ENCODE peak calls at places on chromosomes 11 and 22, in nine cellular contexts. One of them, this sample, is unnamed.

GRCh38 chr11:109644158-109644557 is 222.2 kb downstream of the C11orf87 start:
- DNase-seq in stomach: no peak
- DNase-seq in cardiac muscle cell: peak; percentile 47
- DNase-seq in heart left ventricle: peak; percentile 55
- DNase-seq in spleen: no peak
- DNase-seq in left lung: no peak
- DNase-seq in tibial nerve: no peak
- DNase-seq in astrocyte: no peak
- DNase-seq in Peyer's patch: no peak
- DNase-seq in this sample: no peak

GRCh38 chr11:75303544-75304224 is 47.8 kb downstream of the ARRB1 start:
- DNase-seq in spleen: no peak
- DNase-seq in Peyer's patch: no peak
- DNase-seq in left lung: no peak
- DNase-seq in heart left ventricle: no peak
- DNase-seq in astrocyte: no peak
- DNase-seq in stomach: no peak
- DNase-seq in cardiac muscle cell: no peak
- DNase-seq in tibial nerve: no peak
- DNase-seq in this sample: no peak

GRCh38 chr11:67303132-67303988 is at the start of gene SSH3:
- DNase-seq in astrocyte: peak; percentile 33
- DNase-seq in tibial nerve: peak; percentile 75
- DNase-seq in left lung: peak; percentile 86
- DNase-seq in spleen: peak; percentile 94
- DNase-seq in cardiac muscle cell: peak; percentile 66
- DNase-seq in Peyer's patch: peak; percentile 94
- DNase-seq in stomach: peak; percentile 91
- DNase-seq in heart left ventricle: peak; percentile 82
- DNase-seq in this sample: peak; percentile 73

GRCh38 chr11:102253018-102253775 is 64.1 kb upstream of the BIRC3 start:
- DNase-seq in stomach: no peak
- DNase-seq in tibial nerve: no peak
- DNase-seq in astrocyte: no peak
- DNase-seq in left lung: no peak
- DNase-seq in spleen: no peak
- DNase-seq in cardiac muscle cell: no peak
- DNase-seq in Peyer's patch: peak; percentile 63
- DNase-seq in heart left ventricle: no peak
- DNase-seq in this sample: no peak

GRCh38 chr11:115383431-115383830 is 120.8 kb downstream of the CADM1 start:
- DNase-seq in astrocyte: peak; percentile 69
- DNase-seq in heart left ventricle: no peak
- DNase-seq in Peyer's patch: no peak
- DNase-seq in cardiac muscle cell: no peak
- DNase-seq in left lung: no peak
- DNase-seq in spleen: no peak
- DNase-seq in stomach: no peak
- DNase-seq in tibial nerve: no peak
- DNase-seq in this sample: no peak

GRCh38 chr11:87083029-87083428 is 45.3 kb downstream of the TMEM135 start:
- DNase-seq in heart left ventricle: no peak
- DNase-seq in cardiac muscle cell: no peak
- DNase-seq in spleen: no peak
- DNase-seq in astrocyte: no peak
- DNase-seq in Peyer's patch: no peak
- DNase-seq in tibial nerve: no peak
- DNase-seq in stomach: no peak
- DNase-seq in left lung: no peak
- DNase-seq in this sample: no peak

GRCh38 chr11:59173080-59173963 is 1.4 kb downstream of the DTX4 start:
- DNase-seq in cardiac muscle cell: peak; percentile 51
- DNase-seq in astrocyte: peak; percentile 12
- DNase-seq in stomach: peak; percentile 35
- DNase-seq in Peyer's patch: peak; percentile 70
- DNase-seq in tibial nerve: no peak
- DNase-seq in heart left ventricle: no peak
- DNase-seq in spleen: peak; percentile 86
- DNase-seq in left lung: no peak
- DNase-seq in this sample: peak; percentile 20

GRCh38 chr11:68160100-68160695 is 39.0 kb upstream of the CHKA start:
- DNase-seq in heart left ventricle: no peak
- DNase-seq in spleen: no peak
- DNase-seq in cardiac muscle cell: no peak
- DNase-seq in tibial nerve: no peak
- DNase-seq in left lung: no peak
- DNase-seq in Peyer's patch: no peak
- DNase-seq in stomach: no peak
- DNase-seq in astrocyte: no peak
- DNase-seq in this sample: no peak

DNA sequence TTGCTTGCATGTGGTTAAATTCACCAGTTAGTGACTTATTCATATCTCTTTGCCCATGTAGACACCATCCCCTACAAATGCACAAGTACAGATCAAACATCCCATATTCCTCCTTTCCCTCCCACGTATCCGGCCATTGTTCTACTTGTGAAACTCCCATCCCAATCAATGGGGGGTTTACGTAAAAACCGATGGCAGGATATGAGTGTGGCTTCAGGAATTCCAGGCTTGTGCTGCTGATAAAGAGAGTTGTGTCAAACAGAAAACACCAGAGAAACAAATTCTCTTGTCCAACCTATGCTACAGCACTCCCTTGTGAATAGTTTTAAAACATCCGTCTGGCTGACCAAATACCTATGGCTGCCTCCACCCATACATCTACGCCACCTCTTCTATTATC is 15.5 kb downstream of the FLI1 start:
- DNase-seq in heart left ventricle: no peak
- DNase-seq in tibial nerve: no peak
- DNase-seq in spleen: no peak
- DNase-seq in cardiac muscle cell: peak; percentile 99
- DNase-seq in astrocyte: peak; percentile 100
- DNase-seq in stomach: no peak
- DNase-seq in Peyer's patch: no peak
- DNase-seq in left lung: no peak
- DNase-seq in this sample: peak; percentile 63
- TF ChIP-seq CTCF in heart left ventricle: no peak
- TF ChIP-seq CTCF in tibial nerve: no peak
- TF ChIP-seq CTCF in spleen: no peak
- TF ChIP-seq CTCF in cardiac muscle cell: peak; percentile 9
- TF ChIP-seq CTCF in astrocyte: no peak
- TF ChIP-seq CTCF in stomach: no peak
- TF ChIP-seq CTCF in Peyer's patch: no peak
- TF ChIP-seq CTCF in left lung: no peak
- TF ChIP-seq CTCF in this sample: no peak

GRCh38 chr22:40221055-40221414 is 43.3 kb downstream of the TNRC6B start:
- DNase-seq in spleen: no peak
- DNase-seq in Peyer's patch: no peak
- DNase-seq in heart left ventricle: no peak
- DNase-seq in astrocyte: no peak
- DNase-seq in tibial nerve: no peak
- DNase-seq in cardiac muscle cell: no peak
- DNase-seq in stomach: no peak
- DNase-seq in left lung: no peak
- DNase-seq in this sample: no peak

GRCh38 chr22:40218723-40219294 is 41.1 kb downstream of the TNRC6B start:
- DNase-seq in astrocyte: no peak
- DNase-seq in heart left ventricle: no peak
- DNase-seq in stomach: no peak
- DNase-seq in tibial nerve: no peak
- DNase-seq in left lung: no peak
- DNase-seq in cardiac muscle cell: no peak
- DNase-seq in spleen: no peak
- DNase-seq in Peyer's patch: no peak
- DNase-seq in this sample: no peak

GRCh38 chr22:40220316-40221054 is 42.8 kb downstream of the TNRC6B start:
- DNase-seq in astrocyte: no peak
- DNase-seq in cardiac muscle cell: peak; percentile 51
- DNase-seq in spleen: no peak
- DNase-seq in left lung: no peak
- DNase-seq in tibial nerve: no peak
- DNase-seq in Peyer's patch: no peak
- DNase-seq in stomach: no peak
- DNase-seq in heart left ventricle: no peak
- DNase-seq in this sample: peak; percentile 36

GRCh38 chr22:40216041-40216756 is 38.5 kb downstream of the TNRC6B start:
- DNase-seq in cardiac muscle cell: no peak
- DNase-seq in left lung: no peak
- DNase-seq in spleen: no peak
- DNase-seq in astrocyte: no peak
- DNase-seq in tibial nerve: no peak
- DNase-seq in heart left ventricle: no peak
- DNase-seq in stomach: peak; percentile 25
- DNase-seq in Peyer's patch: no peak
- DNase-seq in this sample: no peak

GRCh38 chr22:40218152-40218551 is 40.4 kb downstream of the TNRC6B start:
- DNase-seq in left lung: no peak
- DNase-seq in stomach: no peak
- DNase-seq in heart left ventricle: no peak
- DNase-seq in astrocyte: no peak
- DNase-seq in cardiac muscle cell: no peak
- DNase-seq in tibial nerve: no peak
- DNase-seq in Peyer's patch: no peak
- DNase-seq in spleen: no peak
- DNase-seq in this sample: no peak
- H3K27ac ChIP-seq in left lung: no peak overlapping the region
- H3K27ac ChIP-seq in stomach: no peak overlapping the region
- H3K27ac ChIP-seq in heart left ventricle: no peak overlapping the region
- H3K27ac ChIP-seq in astrocyte: no peak overlapping the region
- H3K27ac ChIP-seq in cardiac muscle cell: no peak overlapping the region
- H3K27ac ChIP-seq in tibial nerve: no peak overlapping the region
- H3K27ac ChIP-seq in Peyer's patch: no peak overlapping the region
- H3K27ac ChIP-seq in spleen: peak overlapping the region; percentile 9
- H3K27ac ChIP-seq in this sample: no peak overlapping the region

GRCh38 chr11:2961080-2961479 is 31.0 kb downstream of the NAP1L4 start:
- DNase-seq in tibial nerve: no peak
- DNase-seq in spleen: no peak
- DNase-seq in cardiac muscle cell: no peak
- DNase-seq in astrocyte: no peak
- DNase-seq in Peyer's patch: no peak
- DNase-seq in stomach: no peak
- DNase-seq in left lung: no peak
- DNase-seq in heart left ventricle: no peak
- DNase-seq in this sample: no peak

GRCh38 chr11:2954263-2954662 is 25.0 kb upstream of the PHLDA2 start:
- DNase-seq in spleen: no peak
- DNase-seq in left lung: no peak
- DNase-seq in Peyer's patch: no peak
- DNase-seq in cardiac muscle cell: no peak
- DNase-seq in astrocyte: no peak
- DNase-seq in heart left ventricle: no peak
- DNase-seq in tibial nerve: no peak
- DNase-seq in stomach: no peak
- DNase-seq in this sample: no peak

GRCh38 chr11:2950825-2951224 is 21.6 kb upstream of the PHLDA2 start:
- DNase-seq in cardiac muscle cell: no peak
- DNase-seq in left lung: no peak
- DNase-seq in astrocyte: peak; percentile 55
- DNase-seq in stomach: no peak
- DNase-seq in Peyer's patch: no peak
- DNase-seq in spleen: no peak
- DNase-seq in heart left ventricle: no peak
- DNase-seq in tibial nerve: no peak
- DNase-seq in this sample: no peak

GRCh38 chr11:2951235-2952110 is 22.3 kb upstream of the PHLDA2 start:
- DNase-seq in cardiac muscle cell: peak; percentile 52
- DNase-seq in tibial nerve: no peak
- DNase-seq in stomach: no peak
- DNase-seq in heart left ventricle: no peak
- DNase-seq in Peyer's patch: no peak
- DNase-seq in astrocyte: peak; percentile 76
- DNase-seq in spleen: no peak
- DNase-seq in left lung: no peak
- DNase-seq in this sample: no peak

DNA sequence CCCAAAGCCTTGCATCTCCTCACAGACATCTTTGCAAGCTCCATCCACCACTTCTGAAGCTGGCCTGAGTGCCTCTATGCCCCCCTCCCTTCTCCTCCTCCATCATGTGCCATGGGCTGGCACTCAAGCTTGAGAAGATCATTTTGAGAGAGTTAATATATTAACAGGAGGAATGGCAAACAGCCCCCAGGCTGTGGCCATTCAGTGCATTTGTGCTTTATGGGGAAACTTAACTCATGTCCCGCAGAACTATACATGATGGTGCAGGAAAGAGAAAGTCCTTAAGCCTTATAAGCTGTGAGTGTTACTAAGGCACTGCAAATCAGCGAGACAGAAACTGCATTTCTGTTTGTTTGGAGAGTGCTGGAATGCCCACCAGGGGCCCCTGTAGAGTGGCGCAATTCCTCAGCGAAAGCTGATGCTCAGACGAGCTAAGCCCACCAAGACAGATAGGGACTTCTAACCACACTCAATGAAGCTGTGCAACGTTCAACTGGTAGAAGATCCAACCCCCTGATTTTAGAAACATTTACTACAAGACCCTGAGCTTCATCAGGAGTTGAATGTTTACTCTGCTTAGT is 26.8 kb upstream of the PHLDA2 start:
- DNase-seq in astrocyte: no peak
- DNase-seq in stomach: no peak
- DNase-seq in tibial nerve: no peak
- DNase-seq in spleen: no peak
- DNase-seq in cardiac muscle cell: no peak
- DNase-seq in left lung: no peak
- DNase-seq in heart left ventricle: no peak
- DNase-seq in Peyer's patch: no peak
- DNase-seq in this sample: no peak
- TF ChIP-seq CTCF in astrocyte: no peak
- TF ChIP-seq CTCF in stomach: no peak
- TF ChIP-seq CTCF in tibial nerve: no peak
- TF ChIP-seq CTCF in spleen: no peak
- TF ChIP-seq CTCF in cardiac muscle cell: no peak
- TF ChIP-seq CTCF in left lung: no peak
- TF ChIP-seq CTCF in heart left ventricle: no peak
- TF ChIP-seq CTCF in Peyer's patch: no peak
- TF ChIP-seq CTCF in this sample: no peak

DNA sequence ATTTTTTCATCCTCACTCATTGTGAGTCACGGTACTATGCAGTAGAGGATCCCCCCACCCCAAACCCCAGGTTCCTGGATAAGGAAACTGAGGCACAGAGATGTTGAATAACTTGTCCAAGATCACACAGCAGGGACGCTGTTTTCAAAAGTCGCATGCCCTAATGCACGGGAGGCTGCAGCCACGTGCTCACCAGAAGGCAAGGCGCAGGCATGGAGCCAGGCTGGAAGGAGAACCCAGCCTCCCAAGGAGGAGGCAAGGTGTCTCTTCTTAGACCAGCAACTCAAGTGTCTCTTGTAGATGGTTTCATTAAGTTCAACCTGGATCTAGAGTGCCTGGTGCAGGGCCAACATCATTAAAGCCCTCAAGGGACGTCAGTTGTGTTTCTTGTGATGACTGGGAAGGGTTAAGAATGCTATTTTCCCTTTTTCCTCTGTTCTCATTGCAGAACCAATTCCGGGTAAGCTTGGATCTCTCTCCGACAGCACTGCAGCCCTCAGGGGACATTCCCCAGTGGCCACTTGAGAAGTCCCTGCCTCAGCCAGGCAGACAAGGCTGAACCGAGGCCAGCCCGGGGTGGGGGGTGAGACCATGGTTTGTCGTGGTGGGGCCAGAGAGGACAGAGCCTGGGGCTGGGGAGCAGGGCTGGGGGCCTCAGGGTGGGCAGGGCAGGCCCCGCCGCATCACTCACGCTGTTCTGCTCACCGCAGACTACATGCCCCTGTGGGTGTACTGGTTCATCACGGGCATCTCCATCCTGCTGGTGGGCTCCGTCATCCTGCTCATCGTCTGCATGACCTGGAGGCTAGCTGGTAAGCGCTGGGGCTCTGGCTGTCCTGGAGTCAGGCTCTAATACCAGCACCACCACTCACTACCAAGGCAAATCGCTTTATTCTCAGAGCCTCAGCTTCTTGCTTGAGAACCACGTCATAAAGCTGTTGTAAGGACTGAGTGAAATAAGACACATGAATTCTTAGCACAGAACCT is 15.7 kb downstream of the TMEM121B start:
- DNase-seq in heart left ventricle: no peak
- DNase-seq in cardiac muscle cell: no peak
- DNase-seq in stomach: no peak
- DNase-seq in left lung: no peak
- DNase-seq in tibial nerve: no peak
- DNase-seq in spleen: no peak
- DNase-seq in astrocyte: no peak
- DNase-seq in Peyer's patch: no peak
- DNase-seq in this sample: no peak
- H3K27ac ChIP-seq in heart left ventricle: no peak overlapping the region
- H3K27ac ChIP-seq in cardiac muscle cell: no peak overlapping the region
- H3K27ac ChIP-seq in stomach: no peak overlapping the region
- H3K27ac ChIP-seq in left lung: peak overlapping the region; percentile 87
- H3K27ac ChIP-seq in tibial nerve: no peak overlapping the region
- H3K27ac ChIP-seq in spleen: peak overlapping the region; percentile 88
- H3K27ac ChIP-seq in astrocyte: no peak overlapping the region
- H3K27ac ChIP-seq in Peyer's patch: no peak overlapping the region
- H3K27ac ChIP-seq in this sample: no peak overlapping the region